ENCODE peak calls at places on chromosomes 6 and 20, in eight cellular contexts. J is epithelial cell of esophagus, F is thoracic aorta, L is omental fat pad, T is gastrocnemius medialis, A is HFFc6, O is astrocyte, W is bronchial epithelial cell. N is an unnamed sample.

GRCh38 chr20:12371955-12372354 is 454.3 kb downstream of the BTBD3 start:
- DNase-seq in J (no peak), F (no peak), L (no peak), T (no peak), A (no peak), O (no peak), W (no peak), N (no peak)

GRCh38 chr20:59010321-59010994 is 3.4 kb upstream of the CTSZ start:
- DNase-seq in J (peak; percentile 59), F (no peak), L (no peak), T (no peak), A (no peak), O (peak; percentile 36), W (peak; percentile 69), N (no peak)

GRCh38 chr20:9409352-9409751 is 105.0 kb upstream of the LAMP5 start:
- DNase-seq in J (peak; percentile 6), F (no peak), L (no peak), T (no peak), A (peak; percentile 35), O (peak; percentile 66), W (peak; percentile 15), N (peak; percentile 64)

GRCh38 chr6:49384913-49385312 is 78.1 kb downstream of the MMUT start:
- DNase-seq in J (peak; percentile 2), F (no peak), L (no peak), T (no peak), A (no peak), O (no peak), W (peak; percentile 21), N (peak; percentile 46)

GRCh38 chr6:8181162-8181909 is 79.0 kb upstream of the EEF1E1 start:
- DNase-seq in J (no peak), F (no peak), L (no peak), T (no peak), A (no peak), O (no peak), W (no peak), N (no peak)

GRCh38 chr6:167750956-167751358 is 75.8 kb upstream of the AFDN start:
- DNase-seq in J (peak; percentile 79), F (no peak), L (no peak), T (peak; percentile 68), A (no peak), O (no peak), W (peak; percentile 65), N (no peak)

GRCh38 chr6:169847773-169848380 is 96.5 kb downstream of the ERMARD start:
- DNase-seq in J (peak; percentile 49), F (no peak), L (no peak), T (no peak), A (no peak), O (no peak), W (peak; percentile 40), N (no peak)

GRCh38 chr20:1163105-1163504 is 21.7 kb downstream of the TMEM74B start:
- DNase-seq in J (no peak), F (no peak), L (no peak), T (no peak), A (no peak), O (no peak), W (no peak), N (no peak)

GRCh38 chr6:44454198-44454597 is 66.7 kb downstream of the CDC5L start:
- DNase-seq in J (peak; percentile 39), F (no peak), L (no peak), T (no peak), A (no peak), O (no peak), W (peak; percentile 74), N (no peak)

GRCh38 chr6:10393544-10394225 is 21.2 kb downstream of the TFAP2A start:
- DNase-seq in J (no peak), F (no peak), L (no peak), T (no peak), A (no peak), O (no peak), W (no peak), N (no peak)

GRCh38 chr6:95693108-95693507 is 115.8 kb downstream of the MANEA start:
- DNase-seq in J (peak; percentile 21), F (no peak), L (no peak), T (no peak), A (no peak), O (no peak), W (no peak), N (no peak)

GRCh38 chr20:56752274-56752673 is 123.2 kb downstream of the TFAP2C start:
- DNase-seq in J (peak; percentile 73), F (no peak), L (no peak), T (no peak), A (no peak), O (no peak), W (peak; percentile 54), N (no peak)

GRCh38 chr6:22222469-22222868 is 74.4 kb downstream of the PRL start:
- DNase-seq in J (no peak), F (no peak), L (no peak), T (no peak), A (no peak), O (no peak), W (peak; percentile 39), N (no peak)

GRCh38 chr6:151807513-151808330 is at the start of gene ESR1:
- DNase-seq in J (peak; percentile 36), F (no peak), L (peak; percentile 24), T (peak; percentile 36), A (no peak), O (no peak), W (peak; percentile 25), N (peak; percentile 75)

GRCh38 chr20:35306931-35307517 is 14.8 kb upstream of the FAM83C start:
- DNase-seq in J (peak; percentile 76), F (no peak), L (no peak), T (peak; percentile 72), A (peak; percentile 49), O (peak; percentile 60), W (peak; percentile 65), N (peak; percentile 73)

GRCh38 chr6:38775870-38776269 is 60.8 kb downstream of the DNAH8 start:
- DNase-seq in J (no peak), F (no peak), L (no peak), T (no peak), A (no peak), O (no peak), W (no peak), N (no peak)

GRCh38 chr6:33897193-33897479 is 93.3 kb upstream of the MLN start:
- DNase-seq in J (no peak), F (no peak), L (no peak), T (no peak), A (no peak), O (no peak), W (no peak), N (no peak)

GRCh38 chr20:48350291-48350988 is 477.4 kb downstream of the PREX1 start:
- DNase-seq in J (no peak), F (no peak), L (no peak), T (no peak), A (no peak), O (no peak), W (no peak), N (no peak)
- TF ChIP-seq CTCF in J (no peak), F (no peak), L (no peak), T (no peak), A (peak; percentile 49), O (no peak), W (no peak), N (no peak)

GRCh38 chr6:84048588-84048987 is 15.0 kb downstream of the MRAP2 start:
- DNase-seq in J (no peak), F (no peak), L (no peak), T (no peak), A (no peak), O (no peak), W (no peak), N (no peak)

GRCh38 chr6:84052883-84053241 is 19.3 kb downstream of the MRAP2 start:
- DNase-seq in J (no peak), F (no peak), L (no peak), T (no peak), A (no peak), O (no peak), W (no peak), N (no peak)

GRCh38 chr6:84050408-84050807 is 16.8 kb downstream of the MRAP2 start:
- DNase-seq in J (peak; percentile 31), F (no peak), L (no peak), T (no peak), A (no peak), O (no peak), W (peak; percentile 27), N (no peak)

GRCh38 chr6:84055646-84056045 is 22.1 kb downstream of the MRAP2 start:
- DNase-seq in J (no peak), F (no peak), L (no peak), T (no peak), A (no peak), O (no peak), W (no peak), N (no peak)

DNA sequence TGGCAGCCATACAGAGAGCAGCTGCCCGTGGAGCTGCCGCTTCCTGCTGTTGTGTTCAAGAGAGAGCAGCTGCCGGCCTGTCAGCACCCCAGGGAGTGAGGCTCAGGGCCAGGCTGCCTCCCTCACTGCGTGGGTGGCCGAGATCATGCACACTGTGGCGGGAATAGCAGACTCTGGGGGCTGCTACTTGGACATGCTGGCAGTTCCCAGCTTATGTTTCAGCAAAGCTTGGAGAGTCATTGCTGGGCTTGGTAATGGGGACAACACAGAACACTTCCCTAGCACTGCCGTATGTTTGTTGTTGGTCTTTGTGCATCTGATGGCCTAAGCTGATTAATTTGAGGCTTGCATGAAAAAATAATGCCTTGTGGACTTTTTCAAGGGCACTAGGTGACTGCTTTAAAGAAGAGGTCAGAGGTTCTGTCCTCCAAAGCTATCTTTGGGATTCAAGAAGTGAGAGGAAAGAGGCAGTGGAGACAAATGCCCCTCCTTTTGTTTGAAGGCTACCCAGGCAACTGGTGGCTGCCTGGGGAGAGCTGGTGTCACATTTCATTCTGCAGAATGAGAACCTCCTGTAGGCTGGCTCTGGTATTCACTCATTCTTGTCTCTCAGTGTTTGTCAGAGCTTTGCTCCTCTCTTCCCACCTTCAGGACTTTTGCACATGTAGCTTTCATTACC is 18.8 kb downstream of the MRAP2 start:
- DNase-seq in J (peak; percentile 24), F (peak; percentile 70), L (no peak), T (peak; percentile 6), A (peak; percentile 24), O (peak; percentile 50), W (peak; percentile 23), N (peak; percentile 53)
- TF ChIP-seq CTCF in J (no peak), F (no peak), L (no peak), T (no peak), A (peak; percentile 17), O (no peak), W (no peak), N (no peak)

DNA sequence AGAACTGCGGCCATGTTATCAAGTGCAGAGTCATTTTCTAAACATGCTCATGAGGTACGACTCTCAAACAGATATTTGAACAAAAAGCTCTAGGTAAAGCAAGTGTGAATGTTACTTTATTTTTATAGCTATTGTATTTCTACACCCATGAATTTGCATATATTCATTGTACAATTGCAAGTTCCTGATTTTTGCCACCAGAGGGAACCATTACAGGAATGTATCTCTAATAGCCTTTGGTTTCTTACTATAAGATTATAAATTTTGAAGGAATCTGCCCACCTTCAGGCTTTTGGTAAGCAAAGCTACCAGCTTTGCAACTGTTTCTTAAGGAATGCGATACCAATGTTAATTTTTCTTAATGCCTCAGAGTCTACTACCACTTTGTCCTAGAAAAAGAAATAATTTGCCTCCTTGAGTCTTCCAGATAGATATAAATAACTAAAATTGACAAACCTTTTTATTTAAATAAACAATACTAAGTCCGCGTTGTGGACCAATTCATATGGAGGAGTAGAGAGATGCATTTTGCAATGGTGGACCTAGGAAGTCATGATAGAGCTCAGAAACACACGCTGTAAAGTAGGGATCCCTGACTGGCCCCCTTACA is 125.4 kb upstream of the SAMD5 start:
- DNase-seq in J (peak; percentile 48), F (no peak), L (no peak), T (no peak), A (peak; percentile 53), O (peak; percentile 35), W (peak; percentile 34), N (peak; percentile 61)
- TF ChIP-seq CTCF in J (peak; percentile 56), F (peak; percentile 40), L (no peak), T (no peak), A (peak; percentile 90), O (peak; percentile 64), W (peak; percentile 35), N (peak; percentile 52)

GRCh38 chr6:142945446-142946180 is 637 bp upstream of the HIVEP2 start:
- DNase-seq in J (peak; percentile 57), F (no peak), L (no peak), T (peak; percentile 50), A (peak; percentile 52), O (no peak), W (peak; percentile 34), N (no peak)
- TF ChIP-seq CTCF in J (no peak), F (no peak), L (no peak), T (no peak), A (no peak), O (no peak), W (no peak), N (no peak)